ENCODE peak calls at places on chromosomes 3 and 15, in eight cellular contexts. K, T, A, G, V, R, J and B are unnamed samples.

GRCh38 chr15:34039506-34040123 is 611 bp upstream of the AVEN start:
- DNase-seq in K (peak; percentile 49), T (no peak), A (peak; percentile 79), G (no peak), V (no peak), R (peak; percentile 45), J (no peak), B (no peak)

GRCh38 chr15:75182187-75183131 is 19.2 kb upstream of the C15orf39 start:
- DNase-seq in K (no peak), T (no peak), A (no peak), G (peak; percentile 34), V (no peak), R (peak; percentile 28), J (no peak), B (no peak)

GRCh38 chr15:78640840-78641733 is at the start of gene CHRNB4:
- DNase-seq in K (peak; percentile 3), T (no peak), A (no peak), G (no peak), V (no peak), R (no peak), J (peak; percentile 45), B (no peak)

GRCh38 chr3:13420817-13421755 is 964 bp upstream of the NUP210 start:
- DNase-seq in K (no peak), T (no peak), A (peak; percentile 87), G (no peak), V (no peak), R (no peak), J (no peak), B (no peak)

GRCh38 chr15:61404567-61404966 is 175.5 kb upstream of the RORA start:
- DNase-seq in K (no peak), T (no peak), A (no peak), G (no peak), V (peak; percentile 14), R (no peak), J (no peak), B (no peak)

GRCh38 chr3:149771652-149772271 is 19.5 kb upstream of the COMMD2 start:
- DNase-seq in K (peak; percentile 59), T (peak; percentile 15), A (peak; percentile 49), G (no peak), V (peak; percentile 75), R (peak; percentile 25), J (peak; percentile 14), B (no peak)

GRCh38 chr15:39588531-39589192 is 7.8 kb downstream of the THBS1 start:
- DNase-seq in K (no peak), T (peak; percentile 68), A (no peak), G (no peak), V (peak; percentile 1), R (peak; percentile 44), J (no peak), B (peak; percentile 66)

GRCh38 chr3:138381950-138382715 is 33.8 kb downstream of the MRAS start:
- DNase-seq in K (peak; percentile 61), T (no peak), A (no peak), G (peak; percentile 70), V (no peak), R (peak; percentile 45), J (no peak), B (peak; percentile 21)

GRCh38 chr3:111609700-111610099 is 14.6 kb upstream of the ZBED2 start:
- DNase-seq in K (no peak), T (no peak), A (no peak), G (no peak), V (no peak), R (no peak), J (no peak), B (no peak)

DNA sequence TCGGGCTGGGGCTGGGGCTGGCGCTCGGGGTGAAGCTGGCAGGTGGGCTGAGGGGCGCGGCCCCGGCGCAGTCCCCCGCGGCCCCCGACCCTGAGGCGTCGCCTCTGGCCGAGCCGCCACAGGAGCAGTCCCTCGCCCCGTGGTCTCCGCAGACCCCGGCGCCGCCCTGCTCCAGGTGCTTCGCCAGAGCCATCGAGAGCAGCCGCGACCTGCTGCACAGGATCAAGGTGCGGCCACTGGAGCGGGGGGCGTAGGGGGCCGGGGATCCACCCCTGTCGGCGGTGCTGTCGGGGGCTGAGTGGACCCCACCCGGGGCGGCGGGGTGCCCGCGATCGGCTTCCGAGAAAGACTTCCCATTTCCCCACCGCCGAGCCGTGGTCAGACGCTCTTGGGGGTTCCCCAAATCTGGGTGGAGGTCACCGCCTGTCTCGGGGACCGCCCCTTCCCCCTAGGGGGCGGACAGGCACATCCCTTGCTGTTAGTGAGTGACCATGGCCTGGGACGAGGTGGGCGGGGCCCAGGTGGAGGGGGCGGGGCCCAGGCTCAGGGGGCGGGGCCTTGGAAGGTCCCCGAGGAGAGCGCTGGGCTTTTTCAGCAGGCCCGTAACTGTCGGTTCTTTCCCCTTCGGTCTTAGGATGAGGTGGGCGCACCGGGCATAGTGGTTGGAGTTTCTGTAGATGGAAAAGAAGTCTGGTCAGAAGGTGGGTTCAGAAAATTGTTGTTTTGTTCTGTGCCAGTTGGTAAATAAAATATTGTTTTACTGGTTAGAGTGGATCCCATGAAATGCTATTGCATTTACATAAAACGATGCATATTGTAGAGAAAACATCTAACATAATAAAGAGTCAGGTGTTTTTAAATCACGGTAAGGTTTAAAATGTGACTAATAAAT is 587 bp downstream of the LACTB start:
- DNase-seq in K (peak; percentile 86), T (peak; percentile 61), A (peak; percentile 89), G (peak; percentile 83), V (peak; percentile 65), R (peak; percentile 75), J (peak; percentile 82), B (peak; percentile 25)
- TF ChIP-seq CTCF in K (peak; percentile 7), T (peak; percentile 67), A (peak; percentile 13), G (peak; percentile 38), V (peak; percentile 23), R (no peak), J (peak; percentile 50), B (peak; percentile 27)

GRCh38 chr15:64356443-64357040 is 569 bp upstream of the CSNK1G1 start:
- DNase-seq in K (peak; percentile 96), T (peak; percentile 86), A (no peak), G (no peak), V (peak; percentile 61), R (peak; percentile 87), J (no peak), B (peak; percentile 65)
- TF ChIP-seq CTCF in K (peak; percentile 26), T (peak; percentile 81), A (no peak), G (peak; percentile 57), V (peak; percentile 66), R (peak; percentile 70), J (peak; percentile 46), B (peak; percentile 57)

GRCh38 chr3:57856675-57857074 is 100.6 kb downstream of the SLMAP start:
- DNase-seq in K (peak; percentile 41), T (peak; percentile 13), A (peak; percentile 15), G (no peak), V (peak; percentile 33), R (peak; percentile 44), J (no peak), B (no peak)
- TF ChIP-seq CTCF in K (peak; percentile 21), T (peak; percentile 62), A (peak; percentile 16), G (no peak), V (peak; percentile 37), R (peak; percentile 26), J (peak; percentile 27), B (peak; percentile 8)

GRCh38 chr3:52171577-52172261 is 17.5 kb upstream of the POC1A start:
- DNase-seq in K (peak; percentile 60), T (peak; percentile 65), A (no peak), G (no peak), V (peak; percentile 76), R (peak; percentile 83), J (no peak), B (peak; percentile 59)
- TF ChIP-seq CTCF in K (peak; percentile 17), T (peak; percentile 52), A (no peak), G (no peak), V (peak; percentile 49), R (peak; percentile 40), J (no peak), B (peak; percentile 33)

DNA sequence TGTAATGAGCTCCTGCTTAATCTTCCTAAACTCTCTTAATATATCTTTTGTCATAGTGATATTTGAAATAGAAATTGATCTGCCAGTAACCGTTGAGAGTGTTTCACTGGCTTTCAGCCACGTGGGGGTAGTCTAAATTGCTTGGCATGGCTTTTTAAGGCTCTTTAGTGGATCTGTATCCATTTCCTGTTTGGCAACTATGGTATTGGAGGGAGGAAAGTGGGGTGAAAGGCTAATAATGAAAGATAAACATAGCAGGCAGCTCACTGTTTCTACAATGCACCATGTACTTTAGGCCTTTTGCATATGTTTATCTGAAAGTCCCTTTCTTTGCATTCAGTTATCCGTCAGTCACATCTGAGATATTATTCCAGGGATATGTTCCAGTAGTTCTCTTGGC is 10.6 kb downstream of the TOPAZ1 start:
- DNase-seq in K (no peak), T (no peak), A (no peak), G (no peak), V (no peak), R (no peak), J (no peak), B (no peak)
- TF ChIP-seq CTCF in K (no peak), T (no peak), A (no peak), G (no peak), V (peak; percentile 15), R (no peak), J (peak; percentile 28), B (no peak)

GRCh38 chr3:535566-536416 is 339.2 kb downstream of the CHL1 start:
- DNase-seq in K (peak; percentile 3), T (no peak), A (no peak), G (peak; percentile 43), V (no peak), R (peak; percentile 11), J (peak; percentile 30), B (no peak)
- TF ChIP-seq CTCF in K (no peak), T (no peak), A (no peak), G (peak; percentile 20), V (no peak), R (peak; percentile 34), J (peak; percentile 57), B (no peak)